ENCODE peak calls at places on chromosomes 4 and X, in six cellular contexts. C is CD8-positive, alpha-beta memory T cell; L is astrocyte of the hippocampus; V is MCF 10A; Y is NCI-H69; F is NCI-H524 treated with DMSO at 0.1 percent for 48 hours. J is an unnamed sample.
A peak's percentile ranks its signal among the peaks of the same experiment; 100 is the strongest.

GRCh38 chrX:12065251-12065650 is 73.0 kb upstream of the FRMPD4 start:
- DNase-seq in C (no peak), L (peak; percentile 63), V (peak; percentile 63), Y (peak; percentile 1), F (no peak), J (peak; percentile 58)

GRCh38 chr4:155582971-155583437 is 83.6 kb upstream of the GUCY1A1 start:
- DNase-seq in C (peak; percentile 4), L (no peak), V (peak; percentile 69), Y (peak; percentile 10), F (no peak), J (peak; percentile 44)

GRCh38 chr4:179112441-179113170 is 1670.4 kb upstream of the AGA start:
- DNase-seq in C (no peak), L (no peak), V (peak; percentile 40), Y (no peak), F (no peak), J (no peak)

GRCh38 chrX:94560930-94561329 is 886.9 kb downstream of the FAM133A start:
- DNase-seq in C (no peak), L (no peak), V (peak; percentile 9), Y (peak; percentile 34), F (no peak), J (no peak)

GRCh38 chr4:152073738-152074137 is 312.9 kb upstream of the GATB start:
- DNase-seq in C (no peak), L (peak; percentile 60), V (peak; percentile 26), Y (no peak), F (no peak), J (peak; percentile 71)

GRCh38 chr4:110640608-110641007 is 17.7 kb upstream of the PITX2 start:
- DNase-seq in C (no peak), L (no peak), V (no peak), Y (no peak), F (no peak), J (peak; percentile 22)

GRCh38 chrX:128078545-128078944 is 26.3 kb upstream of the ACTRT1 start:
- DNase-seq in C (no peak), L (no peak), V (no peak), Y (no peak), F (no peak), J (no peak)

GRCh38 chrX:154784149-154784985 is 20.9 kb downstream of the MPP1 start:
- DNase-seq in C (no peak), L (no peak), V (no peak), Y (no peak), F (no peak), J (no peak)

GRCh38 chr4:140351778-140352177 is 21.7 kb upstream of the SCOC start:
- DNase-seq in C (no peak), L (no peak), V (no peak), Y (no peak), F (no peak), J (no peak)

GRCh38 chr4:113080050-113080449 is 30.6 kb downstream of the ANK2 start:
- DNase-seq in C (no peak), L (peak; percentile 15), V (peak; percentile 36), Y (no peak), F (no peak), J (peak; percentile 55)

GRCh38 chr4:12304912-12305311 is 876.2 kb upstream of the HS3ST1 start:
- DNase-seq in C (no peak), L (peak; percentile 0), V (no peak), Y (no peak), F (no peak), J (no peak)

GRCh38 chrX:103663921-103664320 is 22.6 kb downstream of the MORF4L2 start:
- DNase-seq in C (no peak), L (no peak), V (no peak), Y (peak; percentile 6), F (no peak), J (peak; percentile 27)

GRCh38 chrX:155056877-155057792 is 13.8 kb downstream of the CMC4 start:
- DNase-seq in C (peak; percentile 54), L (peak; percentile 79), V (peak; percentile 70), Y (peak; percentile 67), F (no peak), J (peak; percentile 85)

GRCh38 chr4:15188581-15189539 is 186.6 kb downstream of the CPEB2 start:
- DNase-seq in C (no peak), L (no peak), V (no peak), Y (no peak), F (no peak), J (no peak)

GRCh38 chr4:76630748-76631147 is 195.7 kb downstream of the SHROOM3 start:
- DNase-seq in C (no peak), L (no peak), V (no peak), Y (no peak), F (no peak), J (no peak)

GRCh38 chr4:40228497-40229365 is 31.9 kb downstream of the RHOH start:
- DNase-seq in C (no peak), L (no peak), V (peak; percentile 23), Y (no peak), F (no peak), J (no peak)

GRCh38 chr4:94408549-94409374 is 43.0 kb upstream of the PDLIM5 start:
- DNase-seq in C (no peak), L (peak; percentile 41), V (no peak), Y (no peak), F (no peak), J (no peak)

GRCh38 chrX:53287493-53288138 is 6.2 kb upstream of the IQSEC2 start:
- DNase-seq in C (peak; percentile 52), L (peak; percentile 80), V (peak; percentile 84), Y (peak; percentile 93), F (no peak), J (peak; percentile 43)